ENCODE peak calls at places on chromosomes 11 and 22, in five cellular contexts. One of them, this sample, is unnamed.

GRCh38 chr11:60116996-60117790 is 28.7 kb downstream of the MS4A2 start:
- DNase-seq in naive thymus-derived CD4-positive, alpha-beta T cell: no peak
- DNase-seq in heart left ventricle: no peak
- DNase-seq in AG04450: no peak
- DNase-seq in SK-N-SH: no peak
- DNase-seq in this sample: no peak

GRCh38 chr11:60972182-60973030 is 926 bp downstream of the CD6 start:
- DNase-seq in heart left ventricle: no peak
- DNase-seq in AG04450: no peak
- DNase-seq in SK-N-SH: no peak
- DNase-seq in naive thymus-derived CD4-positive, alpha-beta T cell: no peak
- DNase-seq in this sample: no peak

GRCh38 chr11:96306933-96307747 is 35.9 kb downstream of the MAML2 start:
- DNase-seq in naive thymus-derived CD4-positive, alpha-beta T cell: no peak
- DNase-seq in AG04450: peak; percentile 93
- DNase-seq in SK-N-SH: peak; percentile 30
- DNase-seq in heart left ventricle: peak; percentile 88
- DNase-seq in this sample: peak; percentile 20

GRCh38 chr22:36737776-36738175 is 34.2 kb upstream of the CACNG2 start:
- DNase-seq in naive thymus-derived CD4-positive, alpha-beta T cell: no peak
- DNase-seq in heart left ventricle: no peak
- DNase-seq in SK-N-SH: no peak
- DNase-seq in AG04450: no peak
- DNase-seq in this sample: no peak

GRCh38 chr11:118111744-118112035 is 24.9 kb upstream of the SMIM35 start:
- DNase-seq in AG04450: no peak
- DNase-seq in SK-N-SH: no peak
- DNase-seq in naive thymus-derived CD4-positive, alpha-beta T cell: no peak
- DNase-seq in heart left ventricle: no peak
- DNase-seq in this sample: no peak

GRCh38 chr22:20523118-20523983 is 15.9 kb downstream of the MED15 start:
- DNase-seq in AG04450: no peak
- DNase-seq in SK-N-SH: no peak
- DNase-seq in naive thymus-derived CD4-positive, alpha-beta T cell: no peak
- DNase-seq in heart left ventricle: no peak
- DNase-seq in this sample: peak; percentile 11

GRCh38 chr11:81987829-81988472 is 745.7 kb downstream of the FAM181B start:
- DNase-seq in SK-N-SH: no peak
- DNase-seq in naive thymus-derived CD4-positive, alpha-beta T cell: no peak
- DNase-seq in heart left ventricle: no peak
- DNase-seq in AG04450: no peak
- DNase-seq in this sample: no peak

GRCh38 chr11:62033191-62034044 is 66.0 kb upstream of the FTH1 start:
- DNase-seq in heart left ventricle: no peak
- DNase-seq in AG04450: no peak
- DNase-seq in naive thymus-derived CD4-positive, alpha-beta T cell: no peak
- DNase-seq in SK-N-SH: no peak
- DNase-seq in this sample: no peak

GRCh38 chr11:123740787-123741158 is 687 bp downstream of the ZNF202 start:
- DNase-seq in AG04450: no peak
- DNase-seq in heart left ventricle: no peak
- DNase-seq in SK-N-SH: no peak
- DNase-seq in naive thymus-derived CD4-positive, alpha-beta T cell: no peak
- DNase-seq in this sample: no peak

GRCh38 chr11:14907411-14908213 is 15.6 kb upstream of the CYP2R1 start:
- DNase-seq in AG04450: no peak
- DNase-seq in naive thymus-derived CD4-positive, alpha-beta T cell: peak; percentile 84
- DNase-seq in SK-N-SH: peak; percentile 71
- DNase-seq in heart left ventricle: peak; percentile 73
- DNase-seq in this sample: peak; percentile 74

GRCh38 chr11:44661311-44661717 is 65.4 kb upstream of the TSPAN18 start:
- DNase-seq in naive thymus-derived CD4-positive, alpha-beta T cell: no peak
- DNase-seq in SK-N-SH: no peak
- DNase-seq in AG04450: no peak
- DNase-seq in heart left ventricle: no peak
- DNase-seq in this sample: no peak

GRCh38 chr11:17513853-17514252 is 30.4 kb downstream of the USH1C start:
- DNase-seq in naive thymus-derived CD4-positive, alpha-beta T cell: no peak
- DNase-seq in AG04450: no peak
- DNase-seq in SK-N-SH: no peak
- DNase-seq in heart left ventricle: no peak
- DNase-seq in this sample: no peak

GRCh38 chr11:1160231-1161101 is 2.7 kb downstream of the MUC5AC start:
- DNase-seq in SK-N-SH: peak; percentile 28
- DNase-seq in naive thymus-derived CD4-positive, alpha-beta T cell: no peak
- DNase-seq in heart left ventricle: no peak
- DNase-seq in AG04450: no peak
- DNase-seq in this sample: no peak

GRCh38 chr11:121416909-121417567 is 35.1 kb upstream of the SORL1 start:
- DNase-seq in naive thymus-derived CD4-positive, alpha-beta T cell: peak; percentile 28
- DNase-seq in heart left ventricle: peak; percentile 88
- DNase-seq in AG04450: peak; percentile 15
- DNase-seq in SK-N-SH: no peak
- DNase-seq in this sample: peak; percentile 60

GRCh38 chr22:39253427-39254070 is 8.8 kb upstream of the PDGFB start:
- DNase-seq in naive thymus-derived CD4-positive, alpha-beta T cell: peak; percentile 65
- DNase-seq in SK-N-SH: no peak
- DNase-seq in AG04450: peak; percentile 54
- DNase-seq in heart left ventricle: peak; percentile 88
- DNase-seq in this sample: no peak

DNA sequence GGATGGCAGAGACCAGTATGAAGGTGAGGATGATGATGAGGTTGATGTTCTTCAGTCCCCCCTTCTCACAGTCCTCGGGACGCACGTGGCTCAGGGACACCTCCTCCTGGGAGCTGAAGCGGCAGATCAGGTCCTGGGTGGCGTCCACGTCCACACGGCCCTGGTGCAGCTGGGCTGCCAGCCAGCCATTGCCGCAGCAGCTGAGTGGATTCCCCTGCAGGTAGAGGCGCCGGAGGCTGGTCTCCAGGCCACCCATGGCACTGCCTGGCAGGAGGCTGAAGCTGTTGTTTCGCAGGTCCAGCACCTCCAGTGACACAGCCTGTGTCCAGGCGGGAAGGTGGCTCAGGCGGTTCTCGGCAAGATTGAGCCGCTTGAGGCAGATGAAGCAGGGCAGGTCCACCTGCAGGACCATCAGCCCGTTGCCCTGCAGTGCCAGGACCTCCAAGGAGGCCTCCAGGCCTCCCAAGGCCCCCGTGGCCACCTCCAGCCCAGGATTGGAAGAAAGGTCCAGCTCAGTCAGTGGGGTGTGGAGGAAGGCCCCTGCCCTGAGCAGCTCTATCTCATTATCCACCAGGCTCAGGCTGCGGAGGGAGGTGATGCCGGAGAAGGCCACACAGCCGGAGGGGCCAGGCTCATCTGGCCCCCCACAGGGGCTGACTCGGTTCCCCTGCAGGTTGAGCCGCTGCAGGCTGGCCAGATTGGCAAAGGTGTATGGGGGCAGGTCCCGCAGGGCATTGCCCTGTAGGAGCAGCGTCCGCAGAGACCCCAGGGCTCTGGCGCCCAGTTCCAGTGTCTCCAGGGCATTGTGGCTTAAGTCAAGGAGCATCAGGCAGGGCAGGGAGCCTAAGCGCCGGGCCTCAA is 10.6 kb downstream of the LRRC32 start:
- DNase-seq in SK-N-SH: no peak
- DNase-seq in AG04450: no peak
- DNase-seq in naive thymus-derived CD4-positive, alpha-beta T cell: no peak
- DNase-seq in heart left ventricle: peak; percentile 30
- DNase-seq in this sample: no peak
- H3K4me3 ChIP-seq in SK-N-SH: no peak overlapping the region
- H3K4me3 ChIP-seq in AG04450: no peak overlapping the region
- H3K4me3 ChIP-seq in naive thymus-derived CD4-positive, alpha-beta T cell: no peak overlapping the region
- H3K4me3 ChIP-seq in heart left ventricle: no peak overlapping the region
- H3K4me3 ChIP-seq in this sample: no peak overlapping the region

GRCh38 chr11:57667715-57668466 is at the start of gene ZDHHC5:
- DNase-seq in naive thymus-derived CD4-positive, alpha-beta T cell: peak; percentile 97
- DNase-seq in AG04450: peak; percentile 100
- DNase-seq in heart left ventricle: peak; percentile 100
- DNase-seq in SK-N-SH: peak; percentile 98
- DNase-seq in this sample: peak; percentile 100

GRCh38 chr11:57668467-57668890 is 565 bp downstream of the ZDHHC5 start:
- DNase-seq in naive thymus-derived CD4-positive, alpha-beta T cell: no peak
- DNase-seq in AG04450: no peak
- DNase-seq in heart left ventricle: no peak
- DNase-seq in SK-N-SH: no peak
- DNase-seq in this sample: no peak

GRCh38 chr11:57662893-57663292 is 5.0 kb upstream of the ZDHHC5 start:
- DNase-seq in SK-N-SH: no peak
- DNase-seq in AG04450: no peak
- DNase-seq in naive thymus-derived CD4-positive, alpha-beta T cell: no peak
- DNase-seq in heart left ventricle: no peak
- DNase-seq in this sample: no peak

GRCh38 chr11:57663975-57664374 is 3.9 kb upstream of the ZDHHC5 start:
- DNase-seq in SK-N-SH: no peak
- DNase-seq in AG04450: no peak
- DNase-seq in naive thymus-derived CD4-positive, alpha-beta T cell: no peak
- DNase-seq in heart left ventricle: no peak
- DNase-seq in this sample: no peak

GRCh38 chr11:57667065-57667714 is 724 bp upstream of the ZDHHC5 start:
- DNase-seq in AG04450: peak; percentile 99
- DNase-seq in heart left ventricle: peak; percentile 99
- DNase-seq in naive thymus-derived CD4-positive, alpha-beta T cell: peak; percentile 80
- DNase-seq in SK-N-SH: peak; percentile 90
- DNase-seq in this sample: no peak
- H3K9me3 ChIP-seq in AG04450: no peaks in the 10 kb centered on the region
- H3K9me3 ChIP-seq in heart left ventricle: no peaks in the 10 kb centered on the region
- H3K9me3 ChIP-seq in naive thymus-derived CD4-positive, alpha-beta T cell: no peaks in the 10 kb centered on the region
- H3K9me3 ChIP-seq in SK-N-SH: no peaks in the 10 kb centered on the region
- H3K9me3 ChIP-seq in this sample: no peaks in the 10 kb centered on the region

DNA sequence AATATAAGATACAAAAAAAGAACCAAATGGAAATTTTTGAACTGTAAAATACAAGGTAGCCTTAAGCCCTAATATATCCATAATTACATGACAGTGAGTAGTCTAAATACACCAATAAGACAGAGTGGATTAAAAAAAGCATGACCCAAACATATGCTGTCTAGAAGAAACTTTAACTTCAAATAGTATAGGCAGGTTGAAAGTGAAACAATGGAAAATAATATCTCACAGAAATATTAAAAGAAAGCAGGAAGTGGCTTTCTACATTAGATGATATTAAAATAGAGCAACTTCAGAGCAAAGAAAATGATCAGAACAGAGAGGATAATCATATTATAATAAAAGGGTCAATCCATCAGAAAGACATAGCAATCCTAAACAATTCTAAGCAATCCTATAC is 21.8 kb downstream of the DCUN1D5 start:
- DNase-seq in heart left ventricle: no peak
- DNase-seq in SK-N-SH: no peak
- DNase-seq in naive thymus-derived CD4-positive, alpha-beta T cell: no peak
- DNase-seq in AG04450: no peak
- DNase-seq in this sample: peak; percentile 4
- H3K4me3 ChIP-seq in heart left ventricle: no peak overlapping the region
- H3K4me3 ChIP-seq in SK-N-SH: no peak overlapping the region
- H3K4me3 ChIP-seq in naive thymus-derived CD4-positive, alpha-beta T cell: no peak overlapping the region
- H3K4me3 ChIP-seq in AG04450: no peak overlapping the region
- H3K4me3 ChIP-seq in this sample: no peak overlapping the region

DNA sequence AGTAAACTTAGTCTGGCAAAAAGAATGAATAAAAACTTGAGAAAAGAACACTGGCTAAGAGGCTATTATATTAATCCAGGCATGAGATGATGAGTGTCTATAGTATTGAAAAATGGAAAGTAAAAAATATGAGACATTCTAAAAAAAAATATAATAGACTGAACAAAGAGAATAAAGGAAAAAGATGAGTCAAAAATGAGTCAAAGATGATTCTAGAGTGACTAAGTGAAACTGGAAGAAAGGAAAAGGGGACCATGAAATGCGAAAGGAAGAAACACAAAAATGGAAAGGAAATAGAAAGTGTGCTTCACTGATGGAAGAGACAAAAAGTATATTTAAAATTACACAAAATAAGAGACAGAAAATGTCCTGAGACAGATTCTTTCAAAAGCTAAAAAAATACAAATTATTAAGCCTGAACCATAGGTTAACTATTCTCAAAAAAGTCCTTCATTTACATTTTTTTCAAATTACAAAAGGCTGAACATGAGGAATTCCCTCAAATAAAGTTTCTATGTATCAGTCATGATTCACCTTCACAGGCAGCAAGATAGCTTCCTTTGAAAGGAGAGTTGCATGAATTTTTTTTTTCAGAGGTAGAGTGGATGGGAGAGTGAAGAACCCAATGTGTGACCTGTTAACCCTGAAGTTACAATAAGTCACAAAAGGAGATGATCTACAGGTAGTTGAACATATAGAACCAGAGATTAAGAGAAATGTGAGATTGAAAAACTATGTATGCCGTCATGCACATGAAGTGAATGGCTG is 75.2 kb downstream of the EIF3M start:
- DNase-seq in AG04450: no peak
- DNase-seq in heart left ventricle: no peak
- DNase-seq in SK-N-SH: no peak
- DNase-seq in naive thymus-derived CD4-positive, alpha-beta T cell: no peak
- DNase-seq in this sample: no peak
- H3K9me3 ChIP-seq in AG04450: no peaks in the 10 kb centered on the region
- H3K9me3 ChIP-seq in heart left ventricle: no peaks in the 10 kb centered on the region
- H3K9me3 ChIP-seq in SK-N-SH: no peaks in the 10 kb centered on the region
- H3K9me3 ChIP-seq in naive thymus-derived CD4-positive, alpha-beta T cell: no peaks in the 10 kb centered on the region
- H3K9me3 ChIP-seq in this sample: no peaks in the 10 kb centered on the region

DNA sequence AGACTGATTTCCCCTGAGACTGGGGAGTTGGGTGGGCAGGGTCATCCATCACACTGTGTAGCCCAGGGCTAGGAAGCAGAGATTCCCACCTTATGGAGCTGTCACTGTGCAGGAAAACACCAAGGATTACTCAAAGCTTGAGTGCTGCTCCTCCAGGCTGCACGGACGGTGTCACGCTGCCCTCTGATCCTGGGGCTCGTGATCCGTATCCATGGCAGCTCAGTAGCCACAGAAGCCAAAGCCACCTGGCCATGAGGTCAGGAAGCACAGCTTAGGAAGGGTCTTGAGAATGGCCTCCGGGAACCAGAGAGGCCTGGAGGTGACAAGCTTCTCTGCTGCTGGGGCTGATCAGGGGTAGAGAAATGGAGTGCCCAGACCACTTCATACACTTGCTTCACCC is 112.2 kb upstream of the CSNK2A3 start:
- DNase-seq in AG04450: no peak
- DNase-seq in naive thymus-derived CD4-positive, alpha-beta T cell: no peak
- DNase-seq in heart left ventricle: no peak
- DNase-seq in SK-N-SH: no peak
- DNase-seq in this sample: no peak
- H3K4me3 ChIP-seq in AG04450: no peak overlapping the region
- H3K4me3 ChIP-seq in naive thymus-derived CD4-positive, alpha-beta T cell: no peak overlapping the region
- H3K4me3 ChIP-seq in heart left ventricle: no peak overlapping the region
- H3K4me3 ChIP-seq in SK-N-SH: no peak overlapping the region
- H3K4me3 ChIP-seq in this sample: no peak overlapping the region

DNA sequence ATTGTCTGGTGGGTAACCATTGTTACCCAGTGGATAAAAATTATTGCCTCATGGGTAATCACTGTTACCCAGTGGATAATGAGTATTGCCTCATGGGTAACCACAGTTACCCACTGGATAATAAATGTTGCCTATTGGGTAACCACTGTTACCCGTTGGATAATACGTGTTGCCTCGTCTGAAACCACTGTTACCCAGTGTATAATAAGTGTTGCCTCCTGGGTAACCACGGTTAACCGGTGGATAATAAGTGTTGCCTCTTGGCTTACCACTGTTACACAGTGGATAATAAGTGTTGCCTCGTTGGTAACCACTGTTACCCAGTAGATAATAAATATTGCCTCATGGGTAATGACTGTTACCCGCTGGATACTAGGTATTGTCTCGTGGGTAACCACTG is 20.9 kb upstream of the NXPE4 start:
- DNase-seq in heart left ventricle: no peak
- DNase-seq in AG04450: no peak
- DNase-seq in SK-N-SH: no peak
- DNase-seq in naive thymus-derived CD4-positive, alpha-beta T cell: no peak
- DNase-seq in this sample: no peak
- H3K9me3 ChIP-seq in heart left ventricle: peaks cover 10% of the 10 kb centered on the region
- H3K9me3 ChIP-seq in AG04450: no peaks in the 10 kb centered on the region
- H3K9me3 ChIP-seq in SK-N-SH: no peaks in the 10 kb centered on the region
- H3K9me3 ChIP-seq in naive thymus-derived CD4-positive, alpha-beta T cell: peaks cover 2% of the 10 kb centered on the region
- H3K9me3 ChIP-seq in this sample: no peaks in the 10 kb centered on the region

This sample was measured in CD4-positive, alpha-beta memory T cell.